ENCODE peak calls at places on chromosome 1, in ten cellular contexts. Z, Y, V, F, B, N, J, O, M and X are unnamed samples.

GRCh38 chr1:170593173-170593572 is 61.2 kb downstream of the GORAB start:
- DNase-seq in Z (no peak), Y (no peak), V (no peak), F (no peak), B (no peak), N (peak), J (no peak), O (peak), M (no peak), X (no peak)

GRCh38 chr1:207342351-207342750 is 20.9 kb downstream of the CD55 start:
- DNase-seq in Z (no peak), Y (no peak), V (no peak), F (no peak), B (no peak), N (peak), J (no peak), O (no peak), M (no peak), X (no peak)

GRCh38 chr1:110918016-110918415 is 45.1 kb downstream of the CD53 start:
- DNase-seq in Z (no peak), Y (no peak), V (no peak), F (no peak), B (no peak), N (no peak), J (no peak), O (no peak), M (no peak), X (no peak)

GRCh38 chr1:103529746-103530145 is 4.2 kb downstream of the RNPC3 start:
- DNase-seq in Z (peak), Y (no peak), V (no peak), F (peak), B (no peak), N (peak), J (no peak), O (peak), M (no peak), X (no peak)

GRCh38 chr1:111909010-111909409 is 80.5 kb downstream of the KCND3 start:
- DNase-seq in Z (no peak), Y (no peak), V (no peak), F (no peak), B (no peak), N (no peak), J (no peak), O (no peak), M (no peak), X (no peak)

GRCh38 chr1:212671342-212672031 is 28.2 kb downstream of the BATF3 start:
- DNase-seq in Z (peak), Y (peak), V (peak), F (peak), B (peak), N (peak), J (no peak), O (peak), M (peak), X (no peak)

GRCh38 chr1:48675251-48675650 is 101.4 kb downstream of the BEND5 start:
- DNase-seq in Z (no peak), Y (no peak), V (no peak), F (no peak), B (no peak), N (peak), J (no peak), O (peak), M (no peak), X (no peak)

GRCh38 chr1:178189814-178190213 is 95.9 kb downstream of the RASAL2 start:
- DNase-seq in Z (peak), Y (no peak), V (no peak), F (peak), B (peak), N (peak), J (no peak), O (peak), M (peak), X (no peak)

GRCh38 chr1:143735764-143736461 is 235.9 kb downstream of the FAM72C start:
- DNase-seq in Z (no peak), Y (no peak), V (no peak), F (no peak), B (no peak), N (peak), J (no peak), O (no peak), M (peak), X (no peak)

GRCh38 chr1:93437976-93438605 is 9.8 kb upstream of the FNBP1L start:
- DNase-seq in Z (no peak), Y (no peak), V (no peak), F (peak), B (peak), N (peak), J (peak), O (peak), M (peak), X (peak)

GRCh38 chr1:38941527-38942019 is at the start of gene RHBDL2:
- DNase-seq in Z (peak), Y (peak), V (no peak), F (peak), B (no peak), N (peak), J (no peak), O (peak), M (peak), X (no peak)

GRCh38 chr1:16183765-16184556 is 28.1 kb upstream of the EPHA2 start:
- DNase-seq in Z (no peak), Y (no peak), V (no peak), F (no peak), B (no peak), N (no peak), J (no peak), O (no peak), M (no peak), X (no peak)

GRCh38 chr1:55813619-55814018 is 598.5 kb upstream of the USP24 start:
- DNase-seq in Z (peak), Y (no peak), V (no peak), F (peak), B (no peak), N (peak), J (peak), O (peak), M (peak), X (no peak)

GRCh38 chr1:27342778-27343638 is 1.2 kb downstream of the SYTL1 start:
- DNase-seq in Z (peak), Y (no peak), V (no peak), F (no peak), B (no peak), N (no peak), J (no peak), O (no peak), M (no peak), X (peak)

GRCh38 chr1:210434224-210434623 is 105.5 kb downstream of the HHAT start:
- DNase-seq in Z (no peak), Y (no peak), V (no peak), F (no peak), B (no peak), N (no peak), J (no peak), O (no peak), M (no peak), X (no peak)

GRCh38 chr1:33972676-33973395 is 109.0 kb downstream of the HMGB4 start:
- DNase-seq in Z (peak), Y (peak), V (no peak), F (no peak), B (no peak), N (peak), J (no peak), O (peak), M (peak), X (no peak)

GRCh38 chr1:209363112-209363511 is 220.4 kb upstream of the CAMK1G start:
- DNase-seq in Z (no peak), Y (no peak), V (no peak), F (no peak), B (no peak), N (no peak), J (no peak), O (no peak), M (no peak), X (no peak)

GRCh38 chr1:243884603-243885002 is 34.6 kb upstream of the AKT3 start:
- DNase-seq in Z (no peak), Y (no peak), V (no peak), F (no peak), B (no peak), N (no peak), J (no peak), O (no peak), M (no peak), X (no peak)